ENCODE peak calls at places on chromosomes 12 and 14, in five cellular contexts. One of them, this sample, is unnamed.

GRCh38 chr14:103432627-103433026 is 47.4 kb downstream of the MARK3 start:
- DNase-seq in H1: no peak
- DNase-seq in mesenchymal stem cell: no peak
- DNase-seq in IMR-90: no peak
- DNase-seq in trophoblast cell: no peak
- DNase-seq in this sample: no peak

GRCh38 chr12:11981174-11981733 is 89.5 kb upstream of the BCL2L14 start:
- DNase-seq in H1: no peak
- DNase-seq in mesenchymal stem cell: no peak
- DNase-seq in IMR-90: no peak
- DNase-seq in trophoblast cell: no peak
- DNase-seq in this sample: no peak

GRCh38 chr12:42985506-42985905 is 396.0 kb upstream of the PRICKLE1 start:
- DNase-seq in H1: peak
- DNase-seq in mesenchymal stem cell: peak
- DNase-seq in IMR-90: peak
- DNase-seq in trophoblast cell: no peak
- DNase-seq in this sample: peak

GRCh38 chr12:52062167-52063080 is 7.4 kb upstream of the ATG101 start:
- DNase-seq in H1: no peak
- DNase-seq in mesenchymal stem cell: peak
- DNase-seq in IMR-90: no peak
- DNase-seq in trophoblast cell: no peak
- DNase-seq in this sample: no peak

GRCh38 chr12:15562263-15562662 is 226.9 kb downstream of the EPS8 start:
- DNase-seq in H1: no peak
- DNase-seq in mesenchymal stem cell: no peak
- DNase-seq in IMR-90: no peak
- DNase-seq in trophoblast cell: no peak
- DNase-seq in this sample: no peak

GRCh38 chr12:126547905-126548304 is 1482.7 kb downstream of the AACS start:
- DNase-seq in H1: no peak
- DNase-seq in mesenchymal stem cell: no peak
- DNase-seq in IMR-90: no peak
- DNase-seq in trophoblast cell: no peak
- DNase-seq in this sample: no peak

GRCh38 chr12:105987687-105988035 is 151.1 kb downstream of the NUAK1 start:
- DNase-seq in H1: no peak
- DNase-seq in mesenchymal stem cell: no peak
- DNase-seq in IMR-90: no peak
- DNase-seq in trophoblast cell: no peak
- DNase-seq in this sample: no peak

GRCh38 chr12:116213014-116213413 is 64.5 kb downstream of the MED13L start:
- DNase-seq in H1: no peak
- DNase-seq in mesenchymal stem cell: no peak
- DNase-seq in IMR-90: no peak
- DNase-seq in trophoblast cell: no peak
- DNase-seq in this sample: no peak

GRCh38 chr12:52182456-52182855 is 9.4 kb downstream of the KRT80 start:
- DNase-seq in H1: no peak
- DNase-seq in mesenchymal stem cell: peak
- DNase-seq in IMR-90: peak
- DNase-seq in trophoblast cell: no peak
- DNase-seq in this sample: no peak

GRCh38 chr14:23443411-23443812 is 8.0 kb upstream of the MYH7 start:
- DNase-seq in H1: no peak
- DNase-seq in mesenchymal stem cell: no peak
- DNase-seq in IMR-90: no peak
- DNase-seq in trophoblast cell: no peak
- DNase-seq in this sample: no peak

GRCh38 chr14:43041207-43041606 is 1434.5 kb downstream of the LRFN5 start:
- DNase-seq in H1: no peak
- DNase-seq in mesenchymal stem cell: no peak
- DNase-seq in IMR-90: no peak
- DNase-seq in trophoblast cell: no peak
- DNase-seq in this sample: no peak

GRCh38 chr14:56815301-56815700 is 5.0 kb upstream of the OTX2 start:
- DNase-seq in H1: no peak
- DNase-seq in mesenchymal stem cell: no peak
- DNase-seq in IMR-90: no peak
- DNase-seq in trophoblast cell: no peak
- DNase-seq in this sample: no peak

GRCh38 chr14:56814468-56815074 is 4.3 kb upstream of the OTX2 start:
- DNase-seq in H1: no peak
- DNase-seq in mesenchymal stem cell: no peak
- DNase-seq in IMR-90: no peak
- DNase-seq in trophoblast cell: no peak
- DNase-seq in this sample: no peak

GRCh38 chr14:56813143-56813551 is 2.9 kb upstream of the OTX2 start:
- DNase-seq in H1: no peak
- DNase-seq in mesenchymal stem cell: no peak
- DNase-seq in IMR-90: no peak
- DNase-seq in trophoblast cell: no peak
- DNase-seq in this sample: no peak

GRCh38 chr14:56817396-56817921 is 7.2 kb upstream of the OTX2 start:
- DNase-seq in H1: no peak
- DNase-seq in mesenchymal stem cell: no peak
- DNase-seq in IMR-90: no peak
- DNase-seq in trophoblast cell: no peak
- DNase-seq in this sample: no peak

GRCh38 chr14:56816575-56817391 is 6.5 kb upstream of the OTX2 start:
- DNase-seq in H1: no peak
- DNase-seq in mesenchymal stem cell: no peak
- DNase-seq in IMR-90: no peak
- DNase-seq in trophoblast cell: no peak
- DNase-seq in this sample: no peak
- H3K4me3 ChIP-seq in H1: peak
- H3K4me3 ChIP-seq in mesenchymal stem cell: no peak
- H3K4me3 ChIP-seq in IMR-90: no peak
- H3K4me3 ChIP-seq in trophoblast cell: no peak
- H3K4me3 ChIP-seq in this sample: no peak

DNA sequence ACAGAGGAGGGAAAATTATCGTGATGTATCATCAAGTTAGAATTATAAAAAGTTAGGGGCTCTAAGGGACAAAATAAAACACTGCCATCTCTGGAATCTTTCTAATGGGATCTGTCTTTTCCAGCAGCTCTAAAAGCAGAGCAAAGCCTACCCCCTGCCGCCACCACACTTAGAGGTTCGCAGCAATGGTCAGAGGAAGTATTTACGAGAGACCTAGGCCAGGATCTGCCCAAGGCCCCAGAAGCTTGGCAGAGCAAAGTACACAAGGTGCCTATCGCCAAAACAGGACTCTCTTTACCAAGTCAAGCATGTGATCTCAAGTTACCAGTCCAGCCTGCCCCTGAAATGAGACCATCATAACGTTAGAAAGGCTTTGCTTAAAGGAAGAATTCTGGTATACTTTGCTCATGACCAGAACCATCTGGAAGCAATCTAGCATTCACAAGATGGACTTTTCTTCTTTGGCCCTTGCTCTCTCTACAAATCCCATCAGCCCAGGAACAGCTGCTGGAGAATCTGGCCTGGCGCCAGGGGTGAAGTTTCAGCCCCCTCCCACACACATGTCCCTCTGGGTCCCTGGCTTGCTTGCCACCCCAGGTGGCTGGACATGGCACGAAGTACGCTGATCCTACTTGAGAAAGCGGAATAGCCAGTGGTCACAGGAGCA is 220.4 kb downstream of the PPM1H start:
- DNase-seq in H1: no peak
- DNase-seq in mesenchymal stem cell: no peak
- DNase-seq in IMR-90: no peak
- DNase-seq in trophoblast cell: no peak
- DNase-seq in this sample: no peak
- H3K27ac ChIP-seq in H1: no peak
- H3K27ac ChIP-seq in mesenchymal stem cell: no peak
- H3K27ac ChIP-seq in IMR-90: no peak
- H3K27ac ChIP-seq in trophoblast cell: no peak
- H3K27ac ChIP-seq in this sample: peak

GRCh38 chr12:129773170-129773493 is 130.7 kb downstream of the TMEM132D start:
- DNase-seq in H1: no peak
- DNase-seq in mesenchymal stem cell: no peak
- DNase-seq in IMR-90: no peak
- DNase-seq in trophoblast cell: no peak
- DNase-seq in this sample: no peak
- H4K91ac ChIP-seq in H1: peak
- H4K91ac ChIP-seq in mesenchymal stem cell: no peak
- H4K91ac ChIP-seq in IMR-90: no peak
- H4K91ac ChIP-seq in trophoblast cell: no peak
- H4K91ac ChIP-seq in this sample: no peak

DNA sequence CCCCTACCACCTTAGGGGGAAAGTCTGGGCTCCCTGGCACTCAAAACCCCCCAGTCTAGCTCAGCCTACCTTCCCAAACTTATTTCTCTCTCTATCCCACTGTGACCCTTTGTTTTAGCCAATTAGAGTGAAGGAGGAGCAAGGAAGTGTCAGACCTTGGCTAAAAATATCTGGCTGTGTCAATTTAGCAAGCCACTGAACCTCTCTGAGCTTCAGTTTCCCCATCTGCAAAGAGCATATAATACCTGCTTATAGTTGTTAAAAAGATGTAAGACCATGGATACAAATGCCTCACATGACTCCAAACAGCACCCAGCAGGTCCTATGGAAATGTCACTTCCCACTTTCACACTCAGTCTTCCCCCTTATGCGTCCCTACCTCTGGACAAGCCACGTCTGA is 19.5 kb downstream of the FOXN3 start:
- DNase-seq in H1: no peak
- DNase-seq in mesenchymal stem cell: no peak
- DNase-seq in IMR-90: no peak
- DNase-seq in trophoblast cell: no peak
- DNase-seq in this sample: no peak
- H3K4me3 ChIP-seq in H1: no peak
- H3K4me3 ChIP-seq in mesenchymal stem cell: no peak
- H3K4me3 ChIP-seq in IMR-90: no peak
- H3K4me3 ChIP-seq in trophoblast cell: no peak
- H3K4me3 ChIP-seq in this sample: no peak

DNA sequence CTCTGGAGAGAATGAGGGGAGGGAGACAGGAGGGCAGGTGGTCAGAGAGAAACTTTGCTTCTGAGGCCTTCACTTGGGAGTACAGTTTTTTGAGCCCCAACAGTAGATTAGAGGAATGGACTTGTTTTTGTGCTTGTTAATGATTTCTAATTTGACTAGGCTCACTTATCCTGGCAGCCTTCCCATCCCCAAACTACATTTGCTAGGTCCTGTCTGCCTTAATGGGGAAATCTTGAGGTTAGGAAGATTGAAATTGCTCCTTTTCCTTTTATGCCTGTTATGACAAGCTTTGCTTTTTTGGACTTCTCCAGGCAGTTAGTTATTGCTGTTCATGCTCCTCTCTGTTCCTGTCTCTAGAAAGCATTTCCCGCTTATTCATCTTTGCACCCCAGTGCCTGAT is 37.7 kb downstream of the SYNE2 start:
- DNase-seq in H1: no peak
- DNase-seq in mesenchymal stem cell: no peak
- DNase-seq in IMR-90: no peak
- DNase-seq in trophoblast cell: no peak
- DNase-seq in this sample: no peak
- H3K27ac ChIP-seq in H1: no peak
- H3K27ac ChIP-seq in mesenchymal stem cell: peak
- H3K27ac ChIP-seq in IMR-90: no peak
- H3K27ac ChIP-seq in trophoblast cell: no peak
- H3K27ac ChIP-seq in this sample: peak

GRCh38 chr12:54975272-54975671 is 9.3 kb downstream of the TESPA1 start:
- DNase-seq in H1: no peak
- DNase-seq in mesenchymal stem cell: no peak
- DNase-seq in IMR-90: no peak
- DNase-seq in trophoblast cell: no peak
- DNase-seq in this sample: no peak
- H4K91ac ChIP-seq in H1: no peak
- H4K91ac ChIP-seq in mesenchymal stem cell: no peak
- H4K91ac ChIP-seq in IMR-90: no peak
- H4K91ac ChIP-seq in trophoblast cell: no peak
- H4K91ac ChIP-seq in this sample: no peak

DNA sequence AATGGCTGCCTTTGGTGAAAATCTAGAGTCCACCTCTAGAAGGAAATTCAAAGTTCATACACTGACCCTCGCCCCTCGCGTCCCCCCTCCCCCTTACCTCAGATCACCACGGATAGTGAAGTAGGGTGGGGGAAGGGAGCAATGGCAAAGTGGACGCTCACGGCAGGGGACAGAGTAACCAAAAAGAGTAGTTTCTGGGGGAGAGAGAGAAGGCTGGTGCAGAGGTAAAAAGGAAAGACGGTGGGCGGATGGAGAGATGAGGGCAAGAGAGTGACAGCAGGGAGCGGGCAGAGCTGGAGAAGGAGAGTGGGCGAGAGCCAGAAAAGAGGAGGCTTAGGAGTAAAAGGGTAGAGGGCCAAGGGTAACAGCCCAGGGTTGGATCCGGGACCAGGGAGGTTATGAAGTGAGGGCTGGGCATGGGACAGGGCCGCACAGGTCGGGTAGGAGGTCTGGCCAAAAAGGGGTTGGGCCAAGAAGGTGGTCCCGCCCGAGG is 423 bp downstream of the ALDH6A1 start:
- DNase-seq in H1: no peak
- DNase-seq in mesenchymal stem cell: no peak
- DNase-seq in IMR-90: no peak
- DNase-seq in trophoblast cell: no peak
- DNase-seq in this sample: no peak
- H3K4me3 ChIP-seq in H1: peak
- H3K4me3 ChIP-seq in mesenchymal stem cell: peak
- H3K4me3 ChIP-seq in IMR-90: peak
- H3K4me3 ChIP-seq in trophoblast cell: peak
- H3K4me3 ChIP-seq in this sample: peak

GRCh38 chr12:81077686-81078441 is at the start of gene ACSS3:
- DNase-seq in H1: peak
- DNase-seq in mesenchymal stem cell: peak
- DNase-seq in IMR-90: no peak
- DNase-seq in trophoblast cell: no peak
- DNase-seq in this sample: peak
- H3K27ac ChIP-seq in H1: no peak
- H3K27ac ChIP-seq in mesenchymal stem cell: no peak
- H3K27ac ChIP-seq in IMR-90: no peak
- H3K27ac ChIP-seq in trophoblast cell: no peak
- H3K27ac ChIP-seq in this sample: no peak

This sample was measured in neuronal stem cell.